ENCODE peak calls at places on chromosome 12, in ten cellular contexts. One of them, this sample, is unnamed.
A peak's percentile ranks its signal among the peaks of the same experiment; 100 is the strongest.

GRCh38 chr12:27969011-27969900 is 3.3 kb downstream of the PTHLH start:
- DNase-seq in right lobe of liver: no peak
- DNase-seq in CD8-positive, alpha-beta T cell: no peak
- DNase-seq in CD8-positive, alpha-beta memory T cell: no peak
- DNase-seq in prostate gland: no peak
- DNase-seq in H9: peak; percentile 53
- DNase-seq in transverse colon: no peak
- DNase-seq in colonic mucosa: no peak
- DNase-seq in CD4-positive, alpha-beta memory T cell: no peak
- DNase-seq in fibroblast of lung: peak; percentile 49
- DNase-seq in this sample: peak; percentile 63

GRCh38 chr12:111546758-111547383 is 52.2 kb downstream of the ATXN2 start:
- DNase-seq in right lobe of liver: no peak
- DNase-seq in transverse colon: no peak
- DNase-seq in CD8-positive, alpha-beta memory T cell: no peak
- DNase-seq in H9: no peak
- DNase-seq in fibroblast of lung: peak; percentile 55
- DNase-seq in CD4-positive, alpha-beta memory T cell: peak; percentile 41
- DNase-seq in prostate gland: no peak
- DNase-seq in colonic mucosa: no peak
- DNase-seq in CD8-positive, alpha-beta T cell: no peak
- DNase-seq in this sample: no peak

GRCh38 chr12:5247144-5247543 is 184.8 kb upstream of the NTF3 start:
- DNase-seq in prostate gland: no peak
- DNase-seq in fibroblast of lung: no peak
- DNase-seq in CD8-positive, alpha-beta T cell: no peak
- DNase-seq in transverse colon: no peak
- DNase-seq in CD8-positive, alpha-beta memory T cell: no peak
- DNase-seq in colonic mucosa: no peak
- DNase-seq in right lobe of liver: no peak
- DNase-seq in CD4-positive, alpha-beta memory T cell: no peak
- DNase-seq in H9: no peak
- DNase-seq in this sample: no peak

GRCh38 chr12:111298583-111299436 is 70.1 kb downstream of the PHETA1 start:
- DNase-seq in CD4-positive, alpha-beta memory T cell: peak; percentile 25
- DNase-seq in right lobe of liver: peak; percentile 49
- DNase-seq in CD8-positive, alpha-beta memory T cell: peak; percentile 38
- DNase-seq in transverse colon: peak; percentile 31
- DNase-seq in prostate gland: peak; percentile 12
- DNase-seq in colonic mucosa: peak; percentile 32
- DNase-seq in CD8-positive, alpha-beta T cell: peak; percentile 31
- DNase-seq in fibroblast of lung: peak; percentile 27
- DNase-seq in H9: peak; percentile 88
- DNase-seq in this sample: no peak

GRCh38 chr12:5509557-5509956 is 77.6 kb downstream of the NTF3 start:
- DNase-seq in transverse colon: no peak
- DNase-seq in fibroblast of lung: no peak
- DNase-seq in colonic mucosa: no peak
- DNase-seq in prostate gland: no peak
- DNase-seq in CD8-positive, alpha-beta T cell: no peak
- DNase-seq in right lobe of liver: no peak
- DNase-seq in CD8-positive, alpha-beta memory T cell: no peak
- DNase-seq in CD4-positive, alpha-beta memory T cell: no peak
- DNase-seq in H9: no peak
- DNase-seq in this sample: no peak

GRCh38 chr12:25313591-25313990 is 62.9 kb upstream of the KRAS start:
- DNase-seq in colonic mucosa: no peak
- DNase-seq in H9: no peak
- DNase-seq in transverse colon: no peak
- DNase-seq in CD8-positive, alpha-beta memory T cell: no peak
- DNase-seq in prostate gland: no peak
- DNase-seq in CD4-positive, alpha-beta memory T cell: no peak
- DNase-seq in CD8-positive, alpha-beta T cell: no peak
- DNase-seq in fibroblast of lung: peak; percentile 32
- DNase-seq in right lobe of liver: no peak
- DNase-seq in this sample: no peak

GRCh38 chr12:57929092-57929830 is 12.1 kb upstream of the ATP23 start:
- DNase-seq in colonic mucosa: no peak
- DNase-seq in transverse colon: no peak
- DNase-seq in H9: no peak
- DNase-seq in CD8-positive, alpha-beta T cell: no peak
- DNase-seq in CD4-positive, alpha-beta memory T cell: no peak
- DNase-seq in right lobe of liver: no peak
- DNase-seq in CD8-positive, alpha-beta memory T cell: no peak
- DNase-seq in fibroblast of lung: no peak
- DNase-seq in prostate gland: no peak
- DNase-seq in this sample: no peak

GRCh38 chr12:47504775-47505446 is 200.9 kb downstream of the RPAP3 start:
- DNase-seq in CD8-positive, alpha-beta memory T cell: no peak
- DNase-seq in right lobe of liver: no peak
- DNase-seq in CD8-positive, alpha-beta T cell: no peak
- DNase-seq in colonic mucosa: no peak
- DNase-seq in CD4-positive, alpha-beta memory T cell: no peak
- DNase-seq in transverse colon: no peak
- DNase-seq in H9: no peak
- DNase-seq in prostate gland: no peak
- DNase-seq in fibroblast of lung: peak; percentile 90
- DNase-seq in this sample: no peak

GRCh38 chr12:27396416-27396815 is 50.1 kb upstream of the SMCO2 start:
- DNase-seq in right lobe of liver: no peak
- DNase-seq in H9: no peak
- DNase-seq in CD8-positive, alpha-beta T cell: no peak
- DNase-seq in prostate gland: no peak
- DNase-seq in CD4-positive, alpha-beta memory T cell: no peak
- DNase-seq in fibroblast of lung: peak; percentile 11
- DNase-seq in CD8-positive, alpha-beta memory T cell: no peak
- DNase-seq in colonic mucosa: no peak
- DNase-seq in transverse colon: no peak
- DNase-seq in this sample: no peak

GRCh38 chr12:69779928-69780327 is 41.3 kb downstream of the RAB3IP start:
- DNase-seq in CD8-positive, alpha-beta T cell: no peak
- DNase-seq in CD4-positive, alpha-beta memory T cell: no peak
- DNase-seq in fibroblast of lung: peak; percentile 36
- DNase-seq in right lobe of liver: no peak
- DNase-seq in colonic mucosa: no peak
- DNase-seq in prostate gland: no peak
- DNase-seq in transverse colon: no peak
- DNase-seq in CD8-positive, alpha-beta memory T cell: no peak
- DNase-seq in H9: peak; percentile 84
- DNase-seq in this sample: no peak

GRCh38 chr12:28578361-28578760 is 388.1 kb downstream of the CCDC91 start:
- DNase-seq in fibroblast of lung: peak; percentile 26
- DNase-seq in transverse colon: no peak
- DNase-seq in CD8-positive, alpha-beta T cell: no peak
- DNase-seq in CD8-positive, alpha-beta memory T cell: no peak
- DNase-seq in H9: no peak
- DNase-seq in colonic mucosa: no peak
- DNase-seq in right lobe of liver: no peak
- DNase-seq in prostate gland: no peak
- DNase-seq in CD4-positive, alpha-beta memory T cell: no peak
- DNase-seq in this sample: no peak

GRCh38 chr12:91335724-91336123 is 153.1 kb upstream of the DCN start:
- DNase-seq in prostate gland: no peak
- DNase-seq in H9: no peak
- DNase-seq in CD8-positive, alpha-beta T cell: no peak
- DNase-seq in colonic mucosa: no peak
- DNase-seq in CD8-positive, alpha-beta memory T cell: no peak
- DNase-seq in right lobe of liver: no peak
- DNase-seq in CD4-positive, alpha-beta memory T cell: no peak
- DNase-seq in fibroblast of lung: no peak
- DNase-seq in transverse colon: no peak
- DNase-seq in this sample: no peak

GRCh38 chr12:24679135-24679534 is 269.8 kb downstream of the BCAT1 start:
- DNase-seq in CD8-positive, alpha-beta memory T cell: no peak
- DNase-seq in transverse colon: no peak
- DNase-seq in CD4-positive, alpha-beta memory T cell: no peak
- DNase-seq in prostate gland: no peak
- DNase-seq in right lobe of liver: no peak
- DNase-seq in H9: no peak
- DNase-seq in CD8-positive, alpha-beta T cell: no peak
- DNase-seq in fibroblast of lung: peak; percentile 3
- DNase-seq in colonic mucosa: no peak
- DNase-seq in this sample: no peak

GRCh38 chr12:55926738-55927587 is 731 bp downstream of the PYM1 start:
- DNase-seq in CD8-positive, alpha-beta T cell: peak; percentile 87
- DNase-seq in CD8-positive, alpha-beta memory T cell: peak; percentile 86
- DNase-seq in colonic mucosa: peak; percentile 96
- DNase-seq in H9: peak; percentile 96
- DNase-seq in fibroblast of lung: peak; percentile 92
- DNase-seq in prostate gland: peak; percentile 85
- DNase-seq in transverse colon: peak; percentile 91
- DNase-seq in CD4-positive, alpha-beta memory T cell: peak; percentile 84
- DNase-seq in right lobe of liver: peak; percentile 89
- DNase-seq in this sample: peak; percentile 92

GRCh38 chr12:55925371-55925770 is 2.3 kb downstream of the PYM1 start:
- DNase-seq in CD8-positive, alpha-beta T cell: no peak
- DNase-seq in prostate gland: no peak
- DNase-seq in H9: no peak
- DNase-seq in transverse colon: no peak
- DNase-seq in CD4-positive, alpha-beta memory T cell: no peak
- DNase-seq in colonic mucosa: no peak
- DNase-seq in fibroblast of lung: no peak
- DNase-seq in right lobe of liver: no peak
- DNase-seq in CD8-positive, alpha-beta memory T cell: no peak
- DNase-seq in this sample: no peak

GRCh38 chr12:55927588-55928502 is at the start of gene PYM1:
- DNase-seq in transverse colon: peak; percentile 91
- DNase-seq in fibroblast of lung: peak; percentile 64
- DNase-seq in CD8-positive, alpha-beta memory T cell: peak; percentile 56
- DNase-seq in H9: peak; percentile 96
- DNase-seq in right lobe of liver: peak; percentile 88
- DNase-seq in CD8-positive, alpha-beta T cell: peak; percentile 55
- DNase-seq in prostate gland: peak; percentile 80
- DNase-seq in colonic mucosa: peak; percentile 91
- DNase-seq in CD4-positive, alpha-beta memory T cell: peak; percentile 58
- DNase-seq in this sample: peak; percentile 91

GRCh38 chr12:55925870-55926737 is 1.6 kb downstream of the PYM1 start:
- DNase-seq in CD4-positive, alpha-beta memory T cell: peak; percentile 13
- DNase-seq in CD8-positive, alpha-beta memory T cell: no peak
- DNase-seq in transverse colon: no peak
- DNase-seq in H9: no peak
- DNase-seq in colonic mucosa: no peak
- DNase-seq in right lobe of liver: no peak
- DNase-seq in CD8-positive, alpha-beta T cell: no peak
- DNase-seq in fibroblast of lung: no peak
- DNase-seq in prostate gland: no peak
- DNase-seq in this sample: no peak

GRCh38 chr12:55922126-55922525 is 5.6 kb downstream of the PYM1 start:
- DNase-seq in CD8-positive, alpha-beta T cell: no peak
- DNase-seq in transverse colon: no peak
- DNase-seq in CD8-positive, alpha-beta memory T cell: no peak
- DNase-seq in colonic mucosa: no peak
- DNase-seq in right lobe of liver: no peak
- DNase-seq in prostate gland: no peak
- DNase-seq in H9: no peak
- DNase-seq in fibroblast of lung: no peak
- DNase-seq in CD4-positive, alpha-beta memory T cell: no peak
- DNase-seq in this sample: no peak
- H3K4me1 ChIP-seq in CD8-positive, alpha-beta T cell: peaks cover 36% of the 10 kb centered on the region
- H3K4me1 ChIP-seq in transverse colon: peaks cover 7% of the 10 kb centered on the region
- H3K4me1 ChIP-seq in CD8-positive, alpha-beta memory T cell: peaks cover 42% of the 10 kb centered on the region
- H3K4me1 ChIP-seq in colonic mucosa: no peaks in the 10 kb centered on the region
- H3K4me1 ChIP-seq in right lobe of liver: no peaks in the 10 kb centered on the region
- H3K4me1 ChIP-seq in prostate gland: peaks cover 12% of the 10 kb centered on the region
- H3K4me1 ChIP-seq in H9: no peaks in the 10 kb centered on the region
- H3K4me1 ChIP-seq in fibroblast of lung: peaks cover 2% of the 10 kb centered on the region
- H3K4me1 ChIP-seq in CD4-positive, alpha-beta memory T cell: peaks cover 58% of the 10 kb centered on the region
- H3K4me1 ChIP-seq in this sample: peaks cover 5% of the 10 kb centered on the region

GRCh38 chr12:124405592-124405991 is 110.7 kb downstream of the RFLNA start:
- DNase-seq in right lobe of liver: no peak
- DNase-seq in colonic mucosa: no peak
- DNase-seq in CD4-positive, alpha-beta memory T cell: no peak
- DNase-seq in CD8-positive, alpha-beta T cell: no peak
- DNase-seq in fibroblast of lung: no peak
- DNase-seq in H9: no peak
- DNase-seq in transverse colon: no peak
- DNase-seq in prostate gland: no peak
- DNase-seq in CD8-positive, alpha-beta memory T cell: no peak
- DNase-seq in this sample: no peak
- H3K4me1 ChIP-seq in right lobe of liver: no peaks in the 10 kb centered on the region
- H3K4me1 ChIP-seq in colonic mucosa: no peaks in the 10 kb centered on the region
- H3K4me1 ChIP-seq in CD4-positive, alpha-beta memory T cell: no peaks in the 10 kb centered on the region
- H3K4me1 ChIP-seq in CD8-positive, alpha-beta T cell: no peaks in the 10 kb centered on the region
- H3K4me1 ChIP-seq in fibroblast of lung: peaks cover 10% of the 10 kb centered on the region
- H3K4me1 ChIP-seq in H9: no peaks in the 10 kb centered on the region
- H3K4me1 ChIP-seq in transverse colon: peaks cover 19% of the 10 kb centered on the region
- H3K4me1 ChIP-seq in prostate gland: peaks cover 24% of the 10 kb centered on the region
- H3K4me1 ChIP-seq in CD8-positive, alpha-beta memory T cell: no peaks in the 10 kb centered on the region
- H3K4me1 ChIP-seq in this sample: peaks cover 13% of the 10 kb centered on the region

GRCh38 chr12:94971923-94972322 is 31.6 kb downstream of the NDUFA12 start:
- DNase-seq in CD8-positive, alpha-beta memory T cell: no peak
- DNase-seq in transverse colon: no peak
- DNase-seq in H9: no peak
- DNase-seq in prostate gland: no peak
- DNase-seq in CD4-positive, alpha-beta memory T cell: no peak
- DNase-seq in CD8-positive, alpha-beta T cell: no peak
- DNase-seq in colonic mucosa: no peak
- DNase-seq in right lobe of liver: no peak
- DNase-seq in fibroblast of lung: no peak
- DNase-seq in this sample: no peak

GRCh38 chr12:94969424-94969823 is 34.1 kb downstream of the NDUFA12 start:
- DNase-seq in prostate gland: no peak
- DNase-seq in colonic mucosa: no peak
- DNase-seq in CD8-positive, alpha-beta T cell: no peak
- DNase-seq in transverse colon: no peak
- DNase-seq in right lobe of liver: no peak
- DNase-seq in H9: no peak
- DNase-seq in CD8-positive, alpha-beta memory T cell: no peak
- DNase-seq in fibroblast of lung: no peak
- DNase-seq in CD4-positive, alpha-beta memory T cell: no peak
- DNase-seq in this sample: no peak

GRCh38 chr12:94973202-94973601 is 30.3 kb downstream of the NDUFA12 start:
- DNase-seq in colonic mucosa: no peak
- DNase-seq in fibroblast of lung: peak; percentile 65
- DNase-seq in CD4-positive, alpha-beta memory T cell: no peak
- DNase-seq in transverse colon: no peak
- DNase-seq in right lobe of liver: no peak
- DNase-seq in H9: no peak
- DNase-seq in prostate gland: no peak
- DNase-seq in CD8-positive, alpha-beta T cell: no peak
- DNase-seq in CD8-positive, alpha-beta memory T cell: no peak
- DNase-seq in this sample: no peak

GRCh38 chr12:94970560-94970959 is 32.9 kb downstream of the NDUFA12 start:
- DNase-seq in fibroblast of lung: no peak
- DNase-seq in prostate gland: no peak
- DNase-seq in CD4-positive, alpha-beta memory T cell: no peak
- DNase-seq in colonic mucosa: no peak
- DNase-seq in CD8-positive, alpha-beta T cell: no peak
- DNase-seq in CD8-positive, alpha-beta memory T cell: no peak
- DNase-seq in transverse colon: no peak
- DNase-seq in H9: no peak
- DNase-seq in right lobe of liver: no peak
- DNase-seq in this sample: no peak

GRCh38 chr12:94972795-94973194 is 30.7 kb downstream of the NDUFA12 start:
- DNase-seq in H9: no peak
- DNase-seq in transverse colon: no peak
- DNase-seq in CD8-positive, alpha-beta memory T cell: no peak
- DNase-seq in colonic mucosa: no peak
- DNase-seq in CD4-positive, alpha-beta memory T cell: no peak
- DNase-seq in prostate gland: no peak
- DNase-seq in fibroblast of lung: no peak
- DNase-seq in CD8-positive, alpha-beta T cell: no peak
- DNase-seq in right lobe of liver: no peak
- DNase-seq in this sample: no peak
- H3K4me1 ChIP-seq in H9: no peaks in the 10 kb centered on the region
- H3K4me1 ChIP-seq in transverse colon: no peaks in the 10 kb centered on the region
- H3K4me1 ChIP-seq in CD8-positive, alpha-beta memory T cell: peaks cover under 1% of the 10 kb centered on the region
- H3K4me1 ChIP-seq in colonic mucosa: no peaks in the 10 kb centered on the region
- H3K4me1 ChIP-seq in CD4-positive, alpha-beta memory T cell: peaks cover 14% of the 10 kb centered on the region
- H3K4me1 ChIP-seq in prostate gland: no peaks in the 10 kb centered on the region
- H3K4me1 ChIP-seq in fibroblast of lung: no peaks in the 10 kb centered on the region
- H3K4me1 ChIP-seq in CD8-positive, alpha-beta T cell: no peaks in the 10 kb centered on the region
- H3K4me1 ChIP-seq in right lobe of liver: no peaks in the 10 kb centered on the region
- H3K4me1 ChIP-seq in this sample: no peaks in the 10 kb centered on the region

GRCh38 chr12:131007794-131008460 is 54.2 kb downstream of the ADGRD1 start:
- DNase-seq in right lobe of liver: no peak
- DNase-seq in CD8-positive, alpha-beta memory T cell: no peak
- DNase-seq in H9: no peak
- DNase-seq in transverse colon: no peak
- DNase-seq in colonic mucosa: no peak
- DNase-seq in CD8-positive, alpha-beta T cell: no peak
- DNase-seq in CD4-positive, alpha-beta memory T cell: no peak
- DNase-seq in fibroblast of lung: no peak
- DNase-seq in prostate gland: no peak
- DNase-seq in this sample: no peak
- H3K4me1 ChIP-seq in right lobe of liver: no peaks in the 10 kb centered on the region
- H3K4me1 ChIP-seq in CD8-positive, alpha-beta memory T cell: no peaks in the 10 kb centered on the region
- H3K4me1 ChIP-seq in H9: no peaks in the 10 kb centered on the region
- H3K4me1 ChIP-seq in transverse colon: peaks cover 3% of the 10 kb centered on the region
- H3K4me1 ChIP-seq in colonic mucosa: no peaks in the 10 kb centered on the region
- H3K4me1 ChIP-seq in CD8-positive, alpha-beta T cell: no peaks in the 10 kb centered on the region
- H3K4me1 ChIP-seq in CD4-positive, alpha-beta memory T cell: no peaks in the 10 kb centered on the region
- H3K4me1 ChIP-seq in fibroblast of lung: no peaks in the 10 kb centered on the region
- H3K4me1 ChIP-seq in prostate gland: peaks cover 5% of the 10 kb centered on the region
- H3K4me1 ChIP-seq in this sample: peaks cover 2% of the 10 kb centered on the region